ENCODE peak calls at places on chromosomes 13 and 19, in five cellular contexts. One of them, this sample, is unnamed.

GRCh38 chr13:93859666-93860065 is 619.8 kb downstream of the DCT start:
- DNase-seq in K562: no peak
- DNase-seq in SK-N-SH: no peak
- DNase-seq in H1: no peak
- DNase-seq in HCT116: no peak
- DNase-seq in this sample: no peak

GRCh38 chr19:39430675-39431593 is 4.8 kb downstream of the RPS16 start:
- DNase-seq in SK-N-SH: no peak
- DNase-seq in HCT116: peak
- DNase-seq in K562: peak
- DNase-seq in H1: peak
- DNase-seq in this sample: no peak

GRCh38 chr19:58170860-58171259 is 12.0 kb upstream of the ZNF274 start:
- DNase-seq in HCT116: no peak
- DNase-seq in H1: no peak
- DNase-seq in K562: no peak
- DNase-seq in SK-N-SH: no peak
- DNase-seq in this sample: peak

GRCh38 chr19:35959040-35959967 is 23.1 kb downstream of the LRFN3 start:
- DNase-seq in H1: peak
- DNase-seq in SK-N-SH: peak
- DNase-seq in K562: peak
- DNase-seq in HCT116: no peak
- DNase-seq in this sample: no peak

GRCh38 chr13:114099918-114100445 is 32.4 kb downstream of the RASA3 start:
- DNase-seq in H1: peak
- DNase-seq in SK-N-SH: peak
- DNase-seq in HCT116: peak
- DNase-seq in K562: no peak
- DNase-seq in this sample: peak

GRCh38 chr19:52739576-52739975 is 4.7 kb upstream of the ZNF611 start:
- DNase-seq in HCT116: no peak
- DNase-seq in SK-N-SH: no peak
- DNase-seq in H1: no peak
- DNase-seq in K562: peak
- DNase-seq in this sample: no peak

GRCh38 chr13:95411641-95412040 is 110.4 kb upstream of the ABCC4 start:
- DNase-seq in H1: no peak
- DNase-seq in HCT116: no peak
- DNase-seq in K562: no peak
- DNase-seq in SK-N-SH: no peak
- DNase-seq in this sample: no peak

GRCh38 chr13:98923641-98924397 is 54.0 kb downstream of the DOCK9 start:
- DNase-seq in H1: no peak
- DNase-seq in SK-N-SH: no peak
- DNase-seq in K562: no peak
- DNase-seq in HCT116: no peak
- DNase-seq in this sample: no peak

GRCh38 chr13:99991013-99991805 is 9.6 kb downstream of the ZIC2 start:
- DNase-seq in HCT116: no peak
- DNase-seq in K562: no peak
- DNase-seq in H1: peak
- DNase-seq in SK-N-SH: peak
- DNase-seq in this sample: no peak

GRCh38 chr19:53881482-53882390 is at the start of gene PRKCG:
- DNase-seq in H1: peak
- DNase-seq in HCT116: no peak
- DNase-seq in SK-N-SH: peak
- DNase-seq in K562: peak
- DNase-seq in this sample: no peak

GRCh38 chr13:106786006-106786579 is 218.2 kb upstream of the ARGLU1 start:
- DNase-seq in SK-N-SH: no peak
- DNase-seq in H1: no peak
- DNase-seq in K562: no peak
- DNase-seq in HCT116: no peak
- DNase-seq in this sample: no peak

GRCh38 chr13:30720470-30720869 is 14.9 kb upstream of the ALOX5AP start:
- DNase-seq in HCT116: no peak
- DNase-seq in H1: no peak
- DNase-seq in K562: no peak
- DNase-seq in SK-N-SH: no peak
- DNase-seq in this sample: no peak

GRCh38 chr19:9171393-9171991 is 7.3 kb upstream of the OR7D2 start:
- DNase-seq in H1: no peak
- DNase-seq in SK-N-SH: no peak
- DNase-seq in HCT116: no peak
- DNase-seq in K562: no peak
- DNase-seq in this sample: no peak

GRCh38 chr13:23463631-23464030 is 30.1 kb upstream of the SACS start:
- DNase-seq in SK-N-SH: no peak
- DNase-seq in H1: no peak
- DNase-seq in HCT116: no peak
- DNase-seq in K562: no peak
- DNase-seq in this sample: no peak

GRCh38 chr19:34804115-34804514 is 31.1 kb upstream of the ZNF599 start:
- DNase-seq in SK-N-SH: no peak
- DNase-seq in H1: no peak
- DNase-seq in K562: no peak
- DNase-seq in HCT116: no peak
- DNase-seq in this sample: no peak

GRCh38 chr13:33072282-33072681 is 56.1 kb downstream of the KL start:
- DNase-seq in H1: no peak
- DNase-seq in K562: no peak
- DNase-seq in SK-N-SH: no peak
- DNase-seq in HCT116: no peak
- DNase-seq in this sample: no peak

GRCh38 chr13:24684600-24684998 is 4.4 kb downstream of the ATP12A start:
- DNase-seq in H1: no peak
- DNase-seq in K562: no peak
- DNase-seq in SK-N-SH: no peak
- DNase-seq in HCT116: no peak
- DNase-seq in this sample: peak

GRCh38 chr13:114319441-114319871 is 5.2 kb downstream of the CHAMP1 start:
- DNase-seq in HCT116: no peak
- DNase-seq in SK-N-SH: no peak
- DNase-seq in K562: no peak
- DNase-seq in H1: no peak
- DNase-seq in this sample: no peak

GRCh38 chr13:114080739-114081561 is 51.5 kb downstream of the RASA3 start:
- DNase-seq in HCT116: no peak
- DNase-seq in K562: no peak
- DNase-seq in SK-N-SH: no peak
- DNase-seq in H1: no peak
- DNase-seq in this sample: no peak

GRCh38 chr19:7292950-7293794 is 1.0 kb downstream of the INSR start:
- DNase-seq in SK-N-SH: peak
- DNase-seq in H1: peak
- DNase-seq in HCT116: no peak
- DNase-seq in K562: peak
- DNase-seq in this sample: no peak

GRCh38 chr13:81442904-81443303 is 1102.0 kb upstream of the SPRY2 start:
- DNase-seq in SK-N-SH: no peak
- DNase-seq in K562: no peak
- DNase-seq in HCT116: no peak
- DNase-seq in H1: no peak
- DNase-seq in this sample: no peak

GRCh38 chr13:40084934-40085333 is 429.5 kb downstream of the COG6 start:
- DNase-seq in H1: no peak
- DNase-seq in HCT116: no peak
- DNase-seq in SK-N-SH: no peak
- DNase-seq in K562: no peak
- DNase-seq in this sample: no peak

GRCh38 chr19:42290523-42291436 is 11.2 kb upstream of the PRR19 start:
- DNase-seq in SK-N-SH: peak
- DNase-seq in H1: peak
- DNase-seq in HCT116: no peak
- DNase-seq in K562: peak
- DNase-seq in this sample: no peak

GRCh38 chr19:35266904-35267817 is 1.6 kb upstream of the USF2 start:
- DNase-seq in K562: peak
- DNase-seq in HCT116: no peak
- DNase-seq in SK-N-SH: peak
- DNase-seq in H1: peak
- DNase-seq in this sample: no peak

GRCh38 chr13:97397267-97397666 is 36.7 kb upstream of the RAP2A start:
- DNase-seq in H1: no peak
- DNase-seq in K562: no peak
- DNase-seq in SK-N-SH: no peak
- DNase-seq in HCT116: no peak
- DNase-seq in this sample: no peak

GRCh38 chr13:73092831-73093230 is 34.0 kb downstream of the KLF5 start:
- DNase-seq in K562: no peak
- DNase-seq in H1: no peak
- DNase-seq in SK-N-SH: no peak
- DNase-seq in HCT116: no peak
- DNase-seq in this sample: no peak

GRCh38 chr13:38763446-38764381 is 76.8 kb downstream of the FREM2 start:
- DNase-seq in HCT116: no peak
- DNase-seq in H1: no peak
- DNase-seq in K562: no peak
- DNase-seq in SK-N-SH: peak
- DNase-seq in this sample: peak

GRCh38 chr19:47438793-47439220 is 19.5 kb upstream of the MEIS3 start:
- DNase-seq in H1: peak
- DNase-seq in SK-N-SH: no peak
- DNase-seq in K562: no peak
- DNase-seq in HCT116: no peak
- DNase-seq in this sample: no peak

GRCh38 chr19:19064098-19064722 is 416 bp downstream of the SLC25A42 start:
- DNase-seq in H1: no peak
- DNase-seq in HCT116: no peak
- DNase-seq in K562: no peak
- DNase-seq in SK-N-SH: peak
- DNase-seq in this sample: no peak

GRCh38 chr13:51759240-51759639 is 44.7 kb downstream of the DHRS12 start:
- DNase-seq in H1: no peak
- DNase-seq in SK-N-SH: no peak
- DNase-seq in HCT116: no peak
- DNase-seq in K562: no peak
- DNase-seq in this sample: no peak

GRCh38 chr19:7515471-7516226 is at the start of gene ZNF358:
- DNase-seq in H1: peak
- DNase-seq in HCT116: no peak
- DNase-seq in K562: peak
- DNase-seq in SK-N-SH: peak
- DNase-seq in this sample: peak

GRCh38 chr13:84433024-84433423 is 550.8 kb upstream of the SLITRK1 start:
- DNase-seq in K562: no peak
- DNase-seq in H1: no peak
- DNase-seq in SK-N-SH: no peak
- DNase-seq in HCT116: no peak
- DNase-seq in this sample: no peak

GRCh38 chr13:84137292-84137691 is 255.0 kb upstream of the SLITRK1 start:
- DNase-seq in K562: no peak
- DNase-seq in H1: no peak
- DNase-seq in SK-N-SH: no peak
- DNase-seq in HCT116: no peak
- DNase-seq in this sample: no peak

GRCh38 chr13:100542546-100543156 is 45.9 kb downstream of the GGACT start:
- DNase-seq in HCT116: no peak
- DNase-seq in K562: no peak
- DNase-seq in SK-N-SH: no peak
- DNase-seq in H1: peak
- DNase-seq in this sample: peak

GRCh38 chr19:10988921-10989320 is 28.1 kb downstream of the SMARCA4 start:
- DNase-seq in K562: peak
- DNase-seq in HCT116: no peak
- DNase-seq in SK-N-SH: no peak
- DNase-seq in H1: no peak
- DNase-seq in this sample: no peak

GRCh38 chr19:17772172-17772571 is 20.9 kb downstream of the FCHO1 start:
- DNase-seq in K562: no peak
- DNase-seq in SK-N-SH: no peak
- DNase-seq in HCT116: no peak
- DNase-seq in H1: no peak
- DNase-seq in this sample: peak
- TF ChIP-seq JUND in K562: no peak
- TF ChIP-seq JUND in SK-N-SH: no peak
- TF ChIP-seq JUND in HCT116: no peak
- TF ChIP-seq JUND in H1: no peak
- TF ChIP-seq JUND in this sample: no peak

GRCh38 chr19:49677232-49677881 is at the start of gene PRMT1:
- DNase-seq in HCT116: no peak
- DNase-seq in SK-N-SH: peak
- DNase-seq in K562: peak
- DNase-seq in H1: peak
- DNase-seq in this sample: peak
- TF ChIP-seq JUND in HCT116: no peak
- TF ChIP-seq JUND in SK-N-SH: no peak
- TF ChIP-seq JUND in K562: no peak
- TF ChIP-seq JUND in H1: peak
- TF ChIP-seq JUND in this sample: no peak

GRCh38 chr13:27621116-27621365 is 651 bp upstream of the POLR1D start:
- DNase-seq in H1: no peak
- DNase-seq in SK-N-SH: no peak
- DNase-seq in K562: no peak
- DNase-seq in HCT116: peak
- DNase-seq in this sample: no peak
- TF ChIP-seq JUND in H1: no peak
- TF ChIP-seq JUND in SK-N-SH: no peak
- TF ChIP-seq JUND in K562: no peak
- TF ChIP-seq JUND in HCT116: no peak
- TF ChIP-seq JUND in this sample: no peak

GRCh38 chr19:6127716-6128335 is 7.6 kb upstream of the ACSBG2 start:
- DNase-seq in H1: no peak
- DNase-seq in HCT116: no peak
- DNase-seq in K562: no peak
- DNase-seq in SK-N-SH: no peak
- DNase-seq in this sample: no peak
- TF ChIP-seq JUND in H1: no peak
- TF ChIP-seq JUND in HCT116: no peak
- TF ChIP-seq JUND in K562: no peak
- TF ChIP-seq JUND in SK-N-SH: no peak
- TF ChIP-seq JUND in this sample: no peak